ENCODE peak calls at places on chromosomes 12 and 14, in five cellular contexts. U is PC-3, I is sigmoid colon, H is BE2C, X is fibroblast of lung. F is an unnamed sample.
A peak's percentile ranks its signal among the peaks of the same experiment; 100 is the strongest.

GRCh38 chr12:79058342-79058741 is 193.8 kb downstream of the SYT1 start:
- DNase-seq in U (peak; percentile 84), I (no peak), X (peak; percentile 56), H (no peak), F (peak; percentile 61)

GRCh38 chr12:46492471-46493351 is 120.1 kb upstream of the SLC38A2 start:
- DNase-seq in X (peak; percentile 92), U (peak; percentile 89), H (no peak), I (no peak), F (peak; percentile 94)

GRCh38 chr14:76872796-76873432 is 46.7 kb downstream of the LRRC74A start:
- DNase-seq in U (peak; percentile 71), H (peak; percentile 63), I (peak; percentile 77), X (peak; percentile 47), F (peak; percentile 60)

GRCh38 chr12:43576162-43576561 is 24.2 kb upstream of the ADAMTS20 start:
- DNase-seq in H (no peak), U (no peak), I (no peak), X (no peak), F (no peak)

GRCh38 chr14:100286484-100287191 is 19.6 kb downstream of the SLC25A29 start:
- DNase-seq in H (no peak), X (no peak), I (no peak), U (no peak), F (no peak)

GRCh38 chr12:106302401-106303201 is at the start of gene TCP11L2:
- DNase-seq in X (peak; percentile 73), I (peak; percentile 93), U (peak; percentile 77), H (peak; percentile 81), F (peak; percentile 79)

GRCh38 chr14:101808020-101808641 is 46.6 kb downstream of the PPP2R5C start:
- DNase-seq in U (no peak), X (no peak), I (no peak), H (peak; percentile 81), F (no peak)

GRCh38 chr14:54901380-54902142 is 1.1 kb downstream of the GCH1 start:
- DNase-seq in U (peak; percentile 58), H (no peak), X (no peak), I (peak; percentile 68), F (no peak)

GRCh38 chr12:66352197-66352596 is 49.9 kb downstream of the HELB start:
- DNase-seq in X (peak; percentile 9), H (peak; percentile 22), U (peak; percentile 54), I (no peak), F (peak; percentile 29)

GRCh38 chr14:28777773-28778606 is 11.4 kb downstream of the FOXG1 start:
- DNase-seq in U (no peak), I (no peak), X (no peak), H (no peak), F (no peak)

GRCh38 chr14:52314521-52315354 is 626 bp downstream of the PTGER2 start:
- DNase-seq in X (no peak), U (no peak), H (peak; percentile 47), I (no peak), F (no peak)

GRCh38 chr14:52312872-52313492 is 1.1 kb upstream of the PTGER2 start:
- DNase-seq in I (no peak), H (no peak), X (peak; percentile 91), U (no peak), F (peak; percentile 56)

GRCh38 chr14:52313903-52314481 is at the start of gene PTGER2:
- DNase-seq in U (peak; percentile 91), I (peak; percentile 92), H (peak; percentile 96), X (peak; percentile 96), F (peak; percentile 87)

GRCh38 chr14:52313493-52313881 is 625 bp upstream of the PTGER2 start:
- DNase-seq in H (no peak), X (peak; percentile 61), U (no peak), I (no peak), F (peak; percentile 39)

GRCh38 chr14:52315355-52315718 is 1.2 kb downstream of the PTGER2 start:
- DNase-seq in H (no peak), X (peak; percentile 72), U (no peak), I (no peak), F (no peak)
- H3K4me3 ChIP-seq in H (peak overlapping the region; percentile 92), X (peak overlapping the region; percentile 81), U (no peak overlapping the region), I (peak overlapping the region; percentile 44), F (peak overlapping the region; percentile 52)

GRCh38 chr12:112907415-112908157 is 824 bp downstream of the OAS1 start:
- DNase-seq in X (no peak), I (no peak), U (no peak), H (no peak), F (no peak)
- H3K4me3 ChIP-seq in X (no peak overlapping the region), I (peak overlapping the region; percentile 41), U (peak overlapping the region; percentile 63), H (peak overlapping the region; percentile 39), F (no peak overlapping the region)

GRCh38 chr14:64983439-64984310 is 3.0 kb upstream of the FNTB start:
- DNase-seq in I (no peak), H (peak; percentile 48), X (peak; percentile 69), U (peak; percentile 73), F (peak; percentile 78)
- H3K4me3 ChIP-seq in I (no peak overlapping the region), H (peak overlapping the region; percentile 42), X (no peak overlapping the region), U (peak overlapping the region; percentile 62), F (peak overlapping the region; percentile 31)

DNA sequence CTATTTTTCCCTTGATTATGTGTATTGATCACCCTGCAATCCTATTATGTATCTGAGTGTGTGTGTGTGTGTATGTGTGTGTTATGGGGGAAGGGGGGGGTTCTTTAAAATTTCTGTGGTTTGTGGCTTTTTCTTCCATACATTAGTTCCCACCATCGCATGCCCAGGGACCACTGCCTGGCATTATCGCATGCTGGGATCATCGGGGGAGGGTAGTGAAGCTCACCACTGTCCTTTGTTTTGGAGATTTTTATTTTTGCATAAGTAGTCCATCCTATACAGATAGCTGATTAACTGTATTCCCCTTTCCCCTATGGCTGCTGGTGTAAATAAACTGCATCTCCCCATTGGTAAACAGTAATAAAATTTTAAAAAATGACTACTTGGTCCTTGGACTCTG is 3.4 kb downstream of the ATXN7L3B start:
- DNase-seq in H (no peak), I (no peak), U (no peak), X (no peak), F (no peak)
- H3K4me3 ChIP-seq in H (no peak overlapping the region), I (no peak overlapping the region), U (peak overlapping the region; percentile 94), X (no peak overlapping the region), F (no peak overlapping the region)

GRCh38 chr12:112256780-112257179 is 125.5 kb downstream of the HECTD4 start:
- DNase-seq in H (no peak), I (no peak), U (no peak), X (no peak), F (no peak)

GRCh38 chr12:112252184-112252583 is 126.8 kb downstream of the TRAFD1 start:
- DNase-seq in I (no peak), H (no peak), U (peak; percentile 58), X (peak; percentile 66), F (peak; percentile 47)
- H3K4me3 ChIP-seq in I (no peak overlapping the region), H (no peak overlapping the region), U (no peak overlapping the region), X (no peak overlapping the region), F (no peak overlapping the region)

F was measured in fibroblast of pulmonary artery.